ENCODE peak calls at places on chromosomes 7 and 10, in seven cellular contexts. R, X, O, V, J, Z and N are unnamed samples. For H3K4me1 and H3K9me3, the result is how much of the 10 kb centered on the place peaks cover.

GRCh38 chr7:324011-324410 is 34.0 kb downstream of the FOXL3 start:
- DNase-seq in R (no peak), X (no peak), O (no peak), V (no peak), J (no peak), Z (no peak), N (no peak)

GRCh38 chr7:133770863-133771492 is 356.2 kb upstream of the LRGUK start:
- DNase-seq in R (no peak), X (no peak), O (no peak), V (no peak), J (peak), Z (no peak), N (no peak)

GRCh38 chr10:124370426-124370825 is 48.3 kb downstream of the OAT start:
- DNase-seq in R (no peak), X (no peak), O (no peak), V (no peak), J (no peak), Z (no peak), N (no peak)

GRCh38 chr10:30812018-30812851 is 182.7 kb upstream of the LYZL2 start:
- DNase-seq in R (no peak), X (peak), O (no peak), V (peak), J (peak), Z (peak), N (no peak)

GRCh38 chr10:94131885-94132284 is 138.2 kb downstream of the PLCE1 start:
- DNase-seq in R (no peak), X (no peak), O (no peak), V (no peak), J (peak), Z (no peak), N (no peak)

GRCh38 chr7:120272896-120273475 is at the start of gene KCND2:
- DNase-seq in R (peak), X (no peak), O (no peak), V (no peak), J (peak), Z (peak), N (no peak)

GRCh38 chr7:146216371-146217041 is 99.9 kb downstream of the CNTNAP2 start:
- DNase-seq in R (no peak), X (no peak), O (no peak), V (no peak), J (no peak), Z (no peak), N (no peak)

GRCh38 chr7:142300689-142301088 is 42.8 kb upstream of the PRSS58 start:
- DNase-seq in R (peak), X (no peak), O (peak), V (no peak), J (no peak), Z (no peak), N (peak)

GRCh38 chr10:42951486-42952251 is 125.2 kb upstream of the RET start:
- DNase-seq in R (peak), X (peak), O (no peak), V (peak), J (peak), Z (peak), N (no peak)

GRCh38 chr7:20019757-20020432 is 197.3 kb downstream of the MACC1 start:
- DNase-seq in R (no peak), X (no peak), O (no peak), V (no peak), J (no peak), Z (no peak), N (no peak)

GRCh38 chr7:112540839-112541577 is 60.2 kb downstream of the LSMEM1 start:
- DNase-seq in R (no peak), X (no peak), O (no peak), V (no peak), J (peak), Z (no peak), N (no peak)

GRCh38 chr10:99387541-99387940 is 42.9 kb downstream of the GOT1 start:
- DNase-seq in R (no peak), X (no peak), O (no peak), V (no peak), J (no peak), Z (no peak), N (no peak)

GRCh38 chr7:150994141-150994837 is 3.5 kb downstream of the NOS3 start:
- DNase-seq in R (no peak), X (peak), O (peak), V (no peak), J (no peak), Z (peak), N (no peak)

GRCh38 chr10:71396714-71397339 is at the start of gene CDH23:
- DNase-seq in R (peak), X (peak), O (no peak), V (peak), J (peak), Z (peak), N (no peak)

GRCh38 chr7:69743436-69743835 is 145.2 kb downstream of the AUTS2 start:
- DNase-seq in R (no peak), X (no peak), O (no peak), V (no peak), J (no peak), Z (no peak), N (no peak)

GRCh38 chr7:78024591-78024990 is 226.0 kb downstream of the PHTF2 start:
- DNase-seq in R (no peak), X (no peak), O (no peak), V (no peak), J (no peak), Z (no peak), N (no peak)

GRCh38 chr7:114530074-114530611 is 115.5 kb downstream of the FOXP2 start:
- DNase-seq in R (no peak), X (no peak), O (no peak), V (no peak), J (peak), Z (no peak), N (no peak)

GRCh38 chr7:139916717-139917395 is 87.8 kb downstream of the TBXAS1 start:
- DNase-seq in R (peak), X (no peak), O (peak), V (no peak), J (peak), Z (no peak), N (no peak)

GRCh38 chr7:129292861-129293260 is 68.0 kb downstream of the AHCYL2 start:
- DNase-seq in R (no peak), X (no peak), O (no peak), V (no peak), J (no peak), Z (no peak), N (no peak)

GRCh38 chr7:129299889-129300288 is 75.1 kb downstream of the AHCYL2 start:
- DNase-seq in R (no peak), X (no peak), O (no peak), V (no peak), J (no peak), Z (no peak), N (no peak)

GRCh38 chr7:129298268-129298893 is 73.6 kb downstream of the AHCYL2 start:
- DNase-seq in R (peak), X (peak), O (peak), V (peak), J (peak), Z (no peak), N (peak)

GRCh38 chr7:129295015-129295423 is 70.2 kb downstream of the AHCYL2 start:
- DNase-seq in R (peak), X (no peak), O (no peak), V (no peak), J (peak), Z (no peak), N (no peak)
- H3K4me3 ChIP-seq in R (no peak), X (no peak), O (no peak), V (peak), J (peak), Z (no peak), N (no peak)

DNA sequence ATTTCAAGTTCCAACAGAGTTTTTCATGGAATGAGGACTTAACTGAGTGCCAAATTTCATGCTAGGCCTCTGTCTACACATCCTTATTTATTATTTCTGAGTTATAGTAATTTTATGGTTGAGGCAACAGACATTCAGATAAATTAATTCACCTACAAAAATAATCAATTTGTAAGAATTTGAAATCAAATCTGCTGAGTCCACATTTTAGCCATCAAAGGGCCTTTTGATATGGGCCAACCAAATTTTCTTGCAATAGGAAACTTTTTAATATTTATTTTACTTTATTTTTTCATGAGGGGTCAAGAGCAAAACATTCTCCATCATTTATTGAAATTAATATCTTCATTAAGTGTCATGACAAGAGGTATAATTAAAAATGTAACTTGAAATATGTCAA is 875.5 kb downstream of the NRG3 start:
- DNase-seq in R (no peak), X (no peak), O (no peak), V (no peak), J (no peak), Z (no peak), N (no peak)
- H3K4me1 ChIP-seq in R (under half), X (under half), O (under half), V (under half), J (under half), Z (under half), N (under half)

GRCh38 chr7:138470586-138471157 is 10.6 kb downstream of the TRIM24 start:
- DNase-seq in R (no peak), X (no peak), O (no peak), V (no peak), J (no peak), Z (no peak), N (no peak)
- H3K9me3 ChIP-seq in R (under half), X (under half), O (under half), V (under half), J (under half), Z (under half), N (under half)

DNA sequence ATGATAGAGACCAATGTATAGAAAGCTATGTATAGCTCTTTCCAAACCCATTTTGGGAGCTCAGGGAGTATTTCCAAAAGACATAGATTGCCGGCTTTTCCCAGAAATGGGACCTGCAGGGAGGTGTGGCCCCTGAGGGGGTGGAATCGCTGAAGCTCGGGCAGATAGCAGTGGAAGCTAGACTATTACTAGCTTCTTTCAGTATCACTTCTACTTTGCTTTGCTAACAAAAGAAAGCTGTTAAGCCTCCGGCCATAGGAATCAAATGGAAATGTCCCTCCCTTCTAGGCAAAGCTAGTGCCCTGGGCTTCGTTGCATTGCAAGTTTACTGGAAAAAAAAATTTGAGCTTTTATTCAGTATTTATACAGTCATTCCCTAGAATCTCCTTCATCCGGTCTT is 30.5 kb upstream of the XRCC2 start:
- DNase-seq in R (no peak), X (no peak), O (no peak), V (no peak), J (peak), Z (no peak), N (no peak)
- H3K4me3 ChIP-seq in R (no peak), X (no peak), O (no peak), V (peak), J (peak), Z (no peak), N (no peak)